ENCODE peak calls at places on chromosome 17, in ten cellular contexts. One of them, this sample, is unnamed.

GRCh38 chr17:6596941-6597340 is 40.6 kb upstream of the PITPNM3 start:
- DNase-seq in RWPE1: no peak
- DNase-seq in SJSA1: no peak
- DNase-seq in MM.1S: no peak
- DNase-seq in AG04450: no peak
- DNase-seq in H1: no peak
- DNase-seq in heart right ventricle: no peak
- DNase-seq in colonic mucosa: no peak
- DNase-seq in mammary epithelial cell: no peak
- DNase-seq in GM23248: peak; percentile 44
- DNase-seq in this sample: no peak

GRCh38 chr17:56623383-56623782 is 29.9 kb downstream of the NOG start:
- DNase-seq in RWPE1: no peak
- DNase-seq in SJSA1: no peak
- DNase-seq in MM.1S: no peak
- DNase-seq in AG04450: no peak
- DNase-seq in H1: no peak
- DNase-seq in heart right ventricle: no peak
- DNase-seq in colonic mucosa: no peak
- DNase-seq in mammary epithelial cell: no peak
- DNase-seq in GM23248: no peak
- DNase-seq in this sample: no peak

GRCh38 chr17:38893612-38894011 is 23.8 kb downstream of the LASP1 start:
- DNase-seq in RWPE1: no peak
- DNase-seq in SJSA1: no peak
- DNase-seq in MM.1S: no peak
- DNase-seq in AG04450: no peak
- DNase-seq in H1: no peak
- DNase-seq in heart right ventricle: peak; percentile 52
- DNase-seq in colonic mucosa: no peak
- DNase-seq in mammary epithelial cell: no peak
- DNase-seq in GM23248: peak; percentile 37
- DNase-seq in this sample: no peak

GRCh38 chr17:48148029-48148759 is 40.6 kb downstream of the SNX11 start:
- DNase-seq in RWPE1: no peak
- DNase-seq in SJSA1: no peak
- DNase-seq in MM.1S: no peak
- DNase-seq in AG04450: no peak
- DNase-seq in H1: no peak
- DNase-seq in heart right ventricle: no peak
- DNase-seq in colonic mucosa: no peak
- DNase-seq in mammary epithelial cell: no peak
- DNase-seq in GM23248: no peak
- DNase-seq in this sample: no peak

GRCh38 chr17:38745545-38745944 is 2.6 kb downstream of the PCGF2 start:
- DNase-seq in RWPE1: no peak
- DNase-seq in SJSA1: no peak
- DNase-seq in MM.1S: no peak
- DNase-seq in AG04450: no peak
- DNase-seq in H1: no peak
- DNase-seq in heart right ventricle: no peak
- DNase-seq in colonic mucosa: peak; percentile 36
- DNase-seq in mammary epithelial cell: no peak
- DNase-seq in GM23248: peak; percentile 36
- DNase-seq in this sample: no peak

GRCh38 chr17:57604771-57605733 is 140.0 kb downstream of the CCDC182 start:
- DNase-seq in RWPE1: no peak
- DNase-seq in SJSA1: peak; percentile 41
- DNase-seq in MM.1S: peak; percentile 90
- DNase-seq in AG04450: peak; percentile 24
- DNase-seq in H1: no peak
- DNase-seq in heart right ventricle: peak; percentile 50
- DNase-seq in colonic mucosa: peak; percentile 60
- DNase-seq in mammary epithelial cell: no peak
- DNase-seq in GM23248: peak; percentile 69
- DNase-seq in this sample: no peak

GRCh38 chr17:65750678-65751077 is 189.2 kb upstream of the AXIN2 start:
- DNase-seq in RWPE1: peak; percentile 84
- DNase-seq in SJSA1: peak; percentile 96
- DNase-seq in MM.1S: peak; percentile 92
- DNase-seq in AG04450: peak; percentile 75
- DNase-seq in H1: no peak
- DNase-seq in heart right ventricle: peak; percentile 71
- DNase-seq in colonic mucosa: peak; percentile 81
- DNase-seq in mammary epithelial cell: peak; percentile 94
- DNase-seq in GM23248: peak; percentile 91
- DNase-seq in this sample: no peak

GRCh38 chr17:3926860-3927627 is 10.8 kb upstream of the P2RX1 start:
- DNase-seq in RWPE1: no peak
- DNase-seq in SJSA1: no peak
- DNase-seq in MM.1S: no peak
- DNase-seq in AG04450: no peak
- DNase-seq in H1: peak; percentile 39
- DNase-seq in heart right ventricle: no peak
- DNase-seq in colonic mucosa: no peak
- DNase-seq in mammary epithelial cell: no peak
- DNase-seq in GM23248: no peak
- DNase-seq in this sample: no peak

GRCh38 chr17:63998721-63999679 is 849 bp downstream of the PRR29 start:
- DNase-seq in RWPE1: no peak
- DNase-seq in SJSA1: no peak
- DNase-seq in MM.1S: peak; percentile 59
- DNase-seq in AG04450: no peak
- DNase-seq in H1: no peak
- DNase-seq in heart right ventricle: no peak
- DNase-seq in colonic mucosa: no peak
- DNase-seq in mammary epithelial cell: no peak
- DNase-seq in GM23248: no peak
- DNase-seq in this sample: no peak

GRCh38 chr17:75688209-75688771 is 21.2 kb downstream of the SAP30BP start:
- DNase-seq in RWPE1: no peak
- DNase-seq in SJSA1: no peak
- DNase-seq in MM.1S: no peak
- DNase-seq in AG04450: no peak
- DNase-seq in H1: no peak
- DNase-seq in heart right ventricle: no peak
- DNase-seq in colonic mucosa: no peak
- DNase-seq in mammary epithelial cell: peak; percentile 77
- DNase-seq in GM23248: peak; percentile 86
- DNase-seq in this sample: no peak

GRCh38 chr17:8753976-8754440 is 4.3 kb downstream of the SPDYE4 start:
- DNase-seq in RWPE1: peak; percentile 25
- DNase-seq in SJSA1: peak; percentile 12
- DNase-seq in MM.1S: peak; percentile 27
- DNase-seq in AG04450: no peak
- DNase-seq in H1: no peak
- DNase-seq in heart right ventricle: no peak
- DNase-seq in colonic mucosa: no peak
- DNase-seq in mammary epithelial cell: peak; percentile 20
- DNase-seq in GM23248: peak; percentile 59
- DNase-seq in this sample: no peak

GRCh38 chr17:41848788-41849187 is 11.2 kb downstream of the KLHL10 start:
- DNase-seq in RWPE1: no peak
- DNase-seq in SJSA1: no peak
- DNase-seq in MM.1S: no peak
- DNase-seq in AG04450: no peak
- DNase-seq in H1: no peak
- DNase-seq in heart right ventricle: no peak
- DNase-seq in colonic mucosa: no peak
- DNase-seq in mammary epithelial cell: no peak
- DNase-seq in GM23248: no peak
- DNase-seq in this sample: no peak

GRCh38 chr17:73362697-73363096 is 50.9 kb upstream of the CDC42EP4 start:
- DNase-seq in RWPE1: no peak
- DNase-seq in SJSA1: no peak
- DNase-seq in MM.1S: no peak
- DNase-seq in AG04450: no peak
- DNase-seq in H1: peak; percentile 72
- DNase-seq in heart right ventricle: no peak
- DNase-seq in colonic mucosa: no peak
- DNase-seq in mammary epithelial cell: no peak
- DNase-seq in GM23248: no peak
- DNase-seq in this sample: no peak

GRCh38 chr17:47898246-47898645 is 2.2 kb downstream of the SP2 start:
- DNase-seq in RWPE1: no peak
- DNase-seq in SJSA1: no peak
- DNase-seq in MM.1S: no peak
- DNase-seq in AG04450: no peak
- DNase-seq in H1: no peak
- DNase-seq in heart right ventricle: no peak
- DNase-seq in colonic mucosa: no peak
- DNase-seq in mammary epithelial cell: no peak
- DNase-seq in GM23248: no peak
- DNase-seq in this sample: no peak

GRCh38 chr17:38418693-38419507 is 9.4 kb upstream of the ARHGAP23 start:
- DNase-seq in RWPE1: no peak
- DNase-seq in SJSA1: no peak
- DNase-seq in MM.1S: no peak
- DNase-seq in AG04450: no peak
- DNase-seq in H1: peak; percentile 73
- DNase-seq in heart right ventricle: no peak
- DNase-seq in colonic mucosa: no peak
- DNase-seq in mammary epithelial cell: no peak
- DNase-seq in GM23248: peak; percentile 42
- DNase-seq in this sample: no peak

GRCh38 chr17:68246271-68247028 is 1.4 kb upstream of the AMZ2 start:
- DNase-seq in RWPE1: no peak
- DNase-seq in SJSA1: no peak
- DNase-seq in MM.1S: no peak
- DNase-seq in AG04450: no peak
- DNase-seq in H1: peak; percentile 51
- DNase-seq in heart right ventricle: no peak
- DNase-seq in colonic mucosa: no peak
- DNase-seq in mammary epithelial cell: no peak
- DNase-seq in GM23248: no peak
- DNase-seq in this sample: no peak

GRCh38 chr17:35073991-35074627 is 10.6 kb upstream of the RFFL start:
- DNase-seq in RWPE1: no peak
- DNase-seq in SJSA1: no peak
- DNase-seq in MM.1S: no peak
- DNase-seq in AG04450: no peak
- DNase-seq in H1: no peak
- DNase-seq in heart right ventricle: no peak
- DNase-seq in colonic mucosa: no peak
- DNase-seq in mammary epithelial cell: peak; percentile 78
- DNase-seq in GM23248: no peak
- DNase-seq in this sample: no peak

GRCh38 chr17:74491645-74492044 is 25.2 kb downstream of the CD300A start:
- DNase-seq in RWPE1: no peak
- DNase-seq in SJSA1: no peak
- DNase-seq in MM.1S: no peak
- DNase-seq in AG04450: no peak
- DNase-seq in H1: no peak
- DNase-seq in heart right ventricle: no peak
- DNase-seq in colonic mucosa: no peak
- DNase-seq in mammary epithelial cell: no peak
- DNase-seq in GM23248: no peak
- DNase-seq in this sample: no peak

GRCh38 chr17:6361733-6362132 is 73.2 kb downstream of the AIPL1 start:
- DNase-seq in RWPE1: peak; percentile 54
- DNase-seq in SJSA1: no peak
- DNase-seq in MM.1S: no peak
- DNase-seq in AG04450: no peak
- DNase-seq in H1: peak; percentile 46
- DNase-seq in heart right ventricle: no peak
- DNase-seq in colonic mucosa: peak; percentile 8
- DNase-seq in mammary epithelial cell: no peak
- DNase-seq in GM23248: no peak
- DNase-seq in this sample: no peak

GRCh38 chr17:13403982-13404931 is 197.5 kb downstream of the HS3ST3A1 start:
- DNase-seq in RWPE1: no peak
- DNase-seq in SJSA1: no peak
- DNase-seq in MM.1S: no peak
- DNase-seq in AG04450: no peak
- DNase-seq in H1: no peak
- DNase-seq in heart right ventricle: no peak
- DNase-seq in colonic mucosa: no peak
- DNase-seq in mammary epithelial cell: no peak
- DNase-seq in GM23248: no peak
- DNase-seq in this sample: no peak
- H3K27ac ChIP-seq in RWPE1: no peak overlapping the region
- H3K27ac ChIP-seq in SJSA1: no peak overlapping the region
- H3K27ac ChIP-seq in MM.1S: no peak overlapping the region
- H3K27ac ChIP-seq in AG04450: no peak overlapping the region
- H3K27ac ChIP-seq in H1: no peak overlapping the region
- H3K27ac ChIP-seq in heart right ventricle: peak overlapping the region; percentile 9
- H3K27ac ChIP-seq in colonic mucosa: no peak overlapping the region
- H3K27ac ChIP-seq in mammary epithelial cell: no peak overlapping the region
- H3K27ac ChIP-seq in GM23248: no peak overlapping the region
- H3K27ac ChIP-seq in this sample: no peak overlapping the region

DNA sequence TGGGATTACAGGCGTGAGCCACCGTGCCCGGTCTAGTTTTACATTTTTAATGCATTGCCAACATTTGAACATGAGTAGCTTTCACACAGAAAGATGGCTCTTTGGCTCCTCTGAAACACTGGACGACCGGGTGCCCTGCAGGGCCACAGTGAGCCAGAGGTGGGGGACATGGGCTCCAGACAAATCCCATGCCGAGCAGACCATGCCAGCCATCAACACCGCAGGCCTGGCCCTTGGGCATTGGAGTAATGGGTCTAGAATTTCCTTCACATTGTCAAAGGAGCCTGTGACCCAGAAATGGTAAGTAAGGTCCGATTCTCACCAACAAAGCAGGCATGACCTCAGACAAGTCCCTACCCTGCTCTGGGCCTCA is 21.4 kb upstream of the MPRIP start:
- DNase-seq in RWPE1: no peak
- DNase-seq in SJSA1: no peak
- DNase-seq in MM.1S: no peak
- DNase-seq in AG04450: no peak
- DNase-seq in H1: no peak
- DNase-seq in heart right ventricle: no peak
- DNase-seq in colonic mucosa: no peak
- DNase-seq in mammary epithelial cell: no peak
- DNase-seq in GM23248: peak; percentile 17
- DNase-seq in this sample: no peak
- H3K27ac ChIP-seq in RWPE1: peak overlapping the region; percentile 53
- H3K27ac ChIP-seq in SJSA1: peak overlapping the region; percentile 98
- H3K27ac ChIP-seq in MM.1S: no peak overlapping the region
- H3K27ac ChIP-seq in AG04450: no peak overlapping the region
- H3K27ac ChIP-seq in H1: no peak overlapping the region
- H3K27ac ChIP-seq in heart right ventricle: peak overlapping the region; percentile 62
- H3K27ac ChIP-seq in colonic mucosa: no peak overlapping the region
- H3K27ac ChIP-seq in mammary epithelial cell: peak overlapping the region; percentile 3
- H3K27ac ChIP-seq in GM23248: peak overlapping the region; percentile 75
- H3K27ac ChIP-seq in this sample: peak overlapping the region; percentile 90

GRCh38 chr17:45224671-45225050 is 3.0 kb downstream of the FMNL1 start:
- DNase-seq in RWPE1: no peak
- DNase-seq in SJSA1: no peak
- DNase-seq in MM.1S: peak; percentile 21
- DNase-seq in AG04450: no peak
- DNase-seq in H1: no peak
- DNase-seq in heart right ventricle: no peak
- DNase-seq in colonic mucosa: no peak
- DNase-seq in mammary epithelial cell: no peak
- DNase-seq in GM23248: no peak
- DNase-seq in this sample: no peak
- H3K27ac ChIP-seq in RWPE1: peak overlapping the region; percentile 94
- H3K27ac ChIP-seq in SJSA1: no peak overlapping the region
- H3K27ac ChIP-seq in MM.1S: peak overlapping the region; percentile 99
- H3K27ac ChIP-seq in AG04450: no peak overlapping the region
- H3K27ac ChIP-seq in H1: no peak overlapping the region
- H3K27ac ChIP-seq in heart right ventricle: peak overlapping the region; percentile 85
- H3K27ac ChIP-seq in colonic mucosa: peak overlapping the region; percentile 84
- H3K27ac ChIP-seq in mammary epithelial cell: no peak overlapping the region
- H3K27ac ChIP-seq in GM23248: no peak overlapping the region
- H3K27ac ChIP-seq in this sample: no peak overlapping the region

GRCh38 chr17:62678214-62678919 is 50.9 kb downstream of the MRC2 start:
- DNase-seq in RWPE1: no peak
- DNase-seq in SJSA1: no peak
- DNase-seq in MM.1S: no peak
- DNase-seq in AG04450: no peak
- DNase-seq in H1: no peak
- DNase-seq in heart right ventricle: no peak
- DNase-seq in colonic mucosa: no peak
- DNase-seq in mammary epithelial cell: no peak
- DNase-seq in GM23248: no peak
- DNase-seq in this sample: no peak
- H3K27ac ChIP-seq in RWPE1: no peak overlapping the region
- H3K27ac ChIP-seq in SJSA1: no peak overlapping the region
- H3K27ac ChIP-seq in MM.1S: no peak overlapping the region
- H3K27ac ChIP-seq in AG04450: no peak overlapping the region
- H3K27ac ChIP-seq in H1: no peak overlapping the region
- H3K27ac ChIP-seq in heart right ventricle: no peak overlapping the region
- H3K27ac ChIP-seq in colonic mucosa: no peak overlapping the region
- H3K27ac ChIP-seq in mammary epithelial cell: no peak overlapping the region
- H3K27ac ChIP-seq in GM23248: no peak overlapping the region
- H3K27ac ChIP-seq in this sample: no peak overlapping the region

This sample was measured in caudate nucleus.